ENCODE peak calls at places on chromosomes 11 and 22, in eight cellular contexts. R is Panc1; X is testis; M is AG09309; L is fibroblast of lung; U is CD8-positive, alpha-beta T cell; Y is cardiac muscle cell; C is A549. A is an unnamed sample.

GRCh38 chr11:32043737-32044515 is 46.9 kb upstream of the RCN1 start:
- DNase-seq in R (no peak), X (no peak), M (no peak), L (no peak), U (no peak), Y (no peak), C (no peak), A (no peak)

GRCh38 chr22:24945430-24945829 is 1.1 kb downstream of the LHFPL7 start:
- DNase-seq in R (no peak), X (no peak), M (no peak), L (no peak), U (no peak), Y (no peak), C (no peak), A (no peak)

GRCh38 chr22:50599816-50600454 is 658 bp upstream of the MAPK8IP2 start:
- DNase-seq in R (no peak), X (peak), M (no peak), L (no peak), U (peak), Y (peak), C (no peak), A (no peak)

GRCh38 chr11:19345848-19346681 is 105.3 kb upstream of the E2F8 start:
- DNase-seq in R (no peak), X (no peak), M (no peak), L (peak), U (no peak), Y (peak), C (peak), A (no peak)

GRCh38 chr11:111283945-111284481 is 14.3 kb upstream of the POU2AF3 start:
- DNase-seq in R (no peak), X (no peak), M (no peak), L (no peak), U (no peak), Y (no peak), C (no peak), A (peak)

GRCh38 chr22:45149671-45150070 is 14.1 kb upstream of the NUP50 start:
- DNase-seq in R (no peak), X (no peak), M (no peak), L (peak), U (no peak), Y (no peak), C (no peak), A (no peak)

GRCh38 chr11:36376888-36377758 is 81.0 kb downstream of the PRR5L start:
- DNase-seq in R (no peak), X (peak), M (no peak), L (no peak), U (peak), Y (peak), C (peak), A (no peak)

GRCh38 chr11:10561947-10562346 is 6.5 kb downstream of the LYVE1 start:
- DNase-seq in R (no peak), X (no peak), M (no peak), L (no peak), U (no peak), Y (no peak), C (no peak), A (no peak)

GRCh38 chr22:37608477-37609239 is at the start of gene GGA1:
- DNase-seq in R (peak), X (peak), M (peak), L (peak), U (peak), Y (peak), C (peak), A (peak)

DNA sequence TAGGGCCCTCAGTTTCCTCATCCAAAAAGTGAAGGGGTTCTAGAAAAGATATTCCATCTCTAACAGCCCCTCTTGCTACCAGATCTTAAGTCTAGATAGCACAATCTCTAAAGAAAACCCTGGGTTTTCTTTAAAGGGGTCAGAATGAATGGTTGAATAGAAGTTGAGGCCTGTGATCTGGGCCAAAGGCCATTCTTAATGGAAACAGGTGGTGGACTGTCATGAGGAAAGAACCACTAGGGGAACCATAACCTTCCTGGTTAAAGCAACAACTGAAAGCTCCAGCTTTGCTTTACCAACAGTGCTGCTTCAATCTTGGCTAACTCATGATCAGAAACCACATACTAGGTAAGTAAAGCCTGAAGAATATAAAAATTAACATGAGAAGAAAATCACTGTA is 1.8 kb downstream of the CELF1 start:
- DNase-seq in R (peak), X (no peak), M (no peak), L (peak), U (no peak), Y (peak), C (peak), A (no peak)
- H3K4me3 ChIP-seq in R (peak), X (no peak), M (no peak), L (peak), U (peak), Y (no peak), C (peak), A (no peak)

DNA sequence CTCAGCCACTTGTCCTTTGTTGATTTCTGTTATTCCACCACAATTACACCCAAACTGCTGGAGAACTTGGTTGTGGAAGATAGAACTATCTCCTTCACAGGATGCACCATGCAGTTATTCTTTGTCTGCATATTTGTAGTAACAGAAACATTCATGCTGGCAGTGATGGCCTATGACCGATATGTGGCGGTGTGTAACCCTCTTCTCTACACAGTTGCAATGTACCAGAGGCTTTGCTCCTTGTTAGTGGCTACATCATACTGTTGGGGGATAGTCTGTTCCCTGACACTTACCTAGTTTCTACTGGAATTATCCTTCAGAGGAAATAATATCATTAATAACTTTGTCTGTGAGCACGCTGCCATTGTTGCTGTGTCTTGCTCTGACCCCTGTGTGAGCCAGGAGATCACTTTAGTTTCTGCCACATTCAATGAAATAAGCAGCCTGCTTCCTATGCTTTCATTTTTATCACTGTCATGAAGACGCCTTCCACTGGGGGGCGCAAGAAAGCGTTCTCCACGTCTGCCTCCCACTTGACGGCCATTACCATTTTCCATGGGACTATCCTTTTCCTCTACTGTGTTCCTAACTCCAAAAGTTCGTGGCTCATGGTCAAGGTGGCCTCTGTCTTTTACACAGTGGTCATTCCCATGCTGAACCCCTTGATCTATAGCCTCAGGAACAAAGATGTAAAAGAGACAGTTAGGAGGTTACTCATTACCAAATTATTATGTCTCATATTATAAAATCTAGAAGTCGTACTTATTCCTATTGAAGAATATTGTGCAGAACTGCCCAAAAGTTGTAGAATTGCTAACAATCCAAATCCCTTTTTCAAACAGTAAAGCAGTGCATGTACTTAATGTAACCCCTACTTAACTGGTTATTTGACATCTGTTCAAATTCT is 53.2 kb downstream of the OR4C6 start:
- DNase-seq in R (no peak), X (peak), M (no peak), L (no peak), U (no peak), Y (no peak), C (no peak), A (no peak)
- TF ChIP-seq CTCF in R (peak), X (peak), M (no peak), L (no peak), U (no peak), Y (no peak), C (no peak), A (no peak)

GRCh38 chr11:64863381-64864060 is 14.9 kb downstream of the EHD1 start:
- DNase-seq in R (no peak), X (no peak), M (no peak), L (peak), U (no peak), Y (no peak), C (no peak), A (no peak)
- H3K4me3 ChIP-seq in R (no peak), X (no peak), M (no peak), L (no peak), U (peak), Y (no peak), C (no peak), A (no peak)

GRCh38 chr11:9260182-9261146 is 4.7 kb downstream of the DENND5A start:
- DNase-seq in R (no peak), X (no peak), M (no peak), L (no peak), U (no peak), Y (no peak), C (no peak), A (no peak)
- TF ChIP-seq CTCF in R (no peak), X (no peak), M (peak), L (peak), U (no peak), Y (peak), C (peak), A (peak)